ENCODE peak calls at places on chromosomes 16 and 17, in four cellular contexts. R, N, O and I are unnamed samples.

GRCh38 chr16:685967-686366 is 1.8 kb upstream of the JMJD8 start:
- DNase-seq in R (no peak), O (no peak), N (no peak), I (no peak)

GRCh38 chr17:40314557-40314953 is 5.6 kb downstream of the RARA start:
- DNase-seq in R (no peak), N (no peak), O (peak; percentile 65), I (peak; percentile 98)

GRCh38 chr16:23496826-23497542 is 13.3 kb downstream of the GGA2 start:
- DNase-seq in R (no peak), O (no peak), N (no peak), I (peak; percentile 90)

GRCh38 chr17:60623415-60623814 is 23.4 kb downstream of the PPM1D start:
- DNase-seq in O (no peak), R (no peak), N (no peak), I (no peak)

GRCh38 chr16:23650674-23651073 is 9.4 kb downstream of the DCTN5 start:
- DNase-seq in R (no peak), O (no peak), N (no peak), I (no peak)

GRCh38 chr17:2388020-2388704 is 12.7 kb downstream of the MNT start:
- DNase-seq in O (no peak), R (no peak), N (no peak), I (no peak)

GRCh38 chr16:66898207-66898606 is 17.9 kb downstream of the PDP2 start:
- DNase-seq in N (no peak), O (no peak), R (no peak), I (no peak)

GRCh38 chr16:13438064-13438463 is 481.9 kb upstream of the ERCC4 start:
- DNase-seq in O (no peak), N (no peak), R (no peak), I (no peak)

GRCh38 chr16:66551362-66551761 is 1.0 kb upstream of the CKLF start:
- DNase-seq in N (no peak), R (no peak), O (no peak), I (no peak)

GRCh38 chr17:33012522-33013033 is 20.9 kb downstream of the SPACA3 start:
- DNase-seq in O (no peak), R (no peak), N (peak; percentile 81), I (peak; percentile 73)

GRCh38 chr16:66476328-66477027 is 49.4 kb downstream of the BEAN1 start:
- DNase-seq in O (no peak), R (no peak), N (no peak), I (peak; percentile 72)

GRCh38 chr17:36142806-36143205 is 33.6 kb downstream of the TBC1D3B start:
- DNase-seq in R (no peak), O (no peak), N (no peak), I (no peak)

GRCh38 chr16:57689772-57690558 is 4.6 kb upstream of the DRC7 start:
- DNase-seq in N (no peak), R (no peak), O (no peak), I (no peak)

GRCh38 chr17:28959471-28959871 is 8.2 kb upstream of the PHF12 start:
- DNase-seq in N (no peak), R (no peak), O (no peak), I (no peak)

GRCh38 chr16:31416371-31416770 is 11.8 kb downstream of the COX6A2 start:
- DNase-seq in N (no peak), R (no peak), O (no peak), I (no peak)

GRCh38 chr16:12311309-12311708 is 334.8 kb downstream of the SNX29 start:
- DNase-seq in N (no peak), O (no peak), R (peak; percentile 11), I (no peak)

GRCh38 chr16:69880640-69881133 is 70.4 kb upstream of the CLEC18A start:
- DNase-seq in N (no peak), O (no peak), R (no peak), I (peak; percentile 46)